ENCODE peak calls at places on chromosomes 5 and 9, in four cellular contexts. G is breast epithelium, Z is H1, V is right lobe of liver. K is an unnamed sample. For H3K4me1, the result is how much of the 10 kb centered on the place peaks cover.

GRCh38 chr9:92970467-92970923 is 23.2 kb downstream of the FGD3 start:
- DNase-seq in G (peak), Z (peak), V (no peak), K (no peak)

GRCh38 chr9:126499911-126500599 is 113.7 kb upstream of the LMX1B start:
- DNase-seq in G (no peak), Z (peak), V (peak), K (no peak)

GRCh38 chr9:14218253-14218652 is 95.7 kb downstream of the NFIB start:
- DNase-seq in G (no peak), Z (no peak), V (no peak), K (no peak)

GRCh38 chr5:78792342-78793055 is 143.9 kb upstream of the LHFPL2 start:
- DNase-seq in G (no peak), Z (no peak), V (no peak), K (no peak)

GRCh38 chr5:14168793-14169262 is 25.7 kb downstream of the TRIO start:
- DNase-seq in G (no peak), Z (no peak), V (peak), K (no peak)

GRCh38 chr5:168468836-168469235 is 17.4 kb upstream of the RARS1 start:
- DNase-seq in G (no peak), Z (no peak), V (no peak), K (no peak)

GRCh38 chr5:6485441-6485840 is 36.8 kb downstream of the UBE2QL1 start:
- DNase-seq in G (no peak), Z (no peak), V (no peak), K (no peak)

GRCh38 chr5:73344835-73345234 is 103.7 kb downstream of the FOXD1 start:
- DNase-seq in G (no peak), Z (no peak), V (no peak), K (peak)

GRCh38 chr5:32865475-32865874 is 154.4 kb downstream of the NPR3 start:
- DNase-seq in G (no peak), Z (no peak), V (no peak), K (no peak)

GRCh38 chr9:79883073-79883645 is 311.4 kb downstream of the TLE4 start:
- DNase-seq in G (no peak), Z (no peak), V (no peak), K (no peak)

GRCh38 chr5:175170899-175171298 is 273.1 kb downstream of the DRD1 start:
- DNase-seq in G (no peak), Z (no peak), V (no peak), K (peak)

GRCh38 chr5:1199649-1200494 is 1.5 kb upstream of the SLC6A19 start:
- DNase-seq in G (no peak), Z (no peak), V (no peak), K (no peak)

GRCh38 chr9:95793924-95794828 is 81.3 kb upstream of the ERCC6L2 start:
- DNase-seq in G (no peak), Z (no peak), V (no peak), K (no peak)

GRCh38 chr9:108599571-108599970 is 256.2 kb downstream of the ACTL7B start:
- DNase-seq in G (no peak), Z (no peak), V (no peak), K (no peak)

GRCh38 chr9:119343161-119343720 is 26.0 kb downstream of the BRINP1 start:
- DNase-seq in G (no peak), Z (no peak), V (no peak), K (no peak)

GRCh38 chr5:141605523-141606277 is 13.1 kb downstream of the DIAPH1 start:
- DNase-seq in G (no peak), Z (no peak), V (no peak), K (no peak)

GRCh38 chr5:163807781-163808180 is 302.4 kb downstream of the MAT2B start:
- DNase-seq in G (no peak), Z (no peak), V (no peak), K (no peak)

DNA sequence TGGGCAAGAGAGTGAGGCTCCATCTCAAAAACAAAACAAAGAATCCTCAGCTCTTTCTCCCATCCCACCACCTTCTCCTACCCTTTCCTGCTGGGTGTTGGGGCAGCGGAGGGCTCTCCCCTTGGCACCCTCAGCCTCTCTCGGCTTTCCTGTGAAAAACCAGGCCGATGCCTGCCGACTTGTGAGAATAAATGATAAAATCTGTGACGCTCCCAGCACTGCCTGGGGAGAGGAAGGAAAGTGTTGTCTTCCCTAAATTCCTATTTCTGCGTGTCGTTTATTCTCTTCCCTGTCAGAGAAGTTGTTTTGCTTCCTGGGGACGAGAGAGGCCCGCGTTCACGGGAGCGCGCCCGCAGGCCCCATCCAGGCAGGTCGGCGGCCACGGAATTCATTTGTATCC is 19.7 kb downstream of the NEK6 start:
- DNase-seq in G (no peak), Z (no peak), V (no peak), K (no peak)
- H3K4me1 ChIP-seq in G (under half), Z (under half), V (under half), K (half or more)

DNA sequence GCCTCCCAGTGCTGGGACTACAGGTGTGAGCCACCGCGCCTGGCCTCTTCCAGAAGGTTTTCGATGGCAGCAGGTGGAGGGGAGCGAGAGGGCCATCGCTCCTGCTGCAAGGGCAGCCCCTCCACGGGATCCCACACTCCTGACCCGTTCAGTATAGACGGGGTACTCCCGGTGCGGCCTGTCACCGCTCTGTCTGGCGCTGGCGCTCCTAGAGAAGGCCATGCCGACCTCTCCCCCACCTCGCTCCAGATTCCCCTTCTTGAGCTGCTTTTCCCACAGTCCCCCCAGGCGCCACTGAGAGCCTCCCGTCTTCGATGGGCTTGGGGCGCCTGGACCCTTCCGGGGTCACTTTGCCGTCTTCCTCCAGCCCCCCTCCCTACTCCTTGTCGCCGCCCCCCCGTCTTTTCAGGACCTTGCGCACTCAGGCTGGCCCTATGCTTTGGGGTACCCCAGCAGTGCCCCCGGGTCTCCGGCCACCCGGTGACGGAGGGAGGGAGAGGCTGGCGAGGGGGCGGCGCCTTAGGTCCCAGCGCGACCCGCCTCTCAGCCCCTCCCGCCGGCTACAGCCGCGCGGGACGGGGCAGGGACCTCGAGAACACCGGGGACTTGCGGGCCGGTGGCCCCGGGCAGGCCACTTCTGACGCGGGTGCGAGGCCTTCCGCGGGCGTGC is 4.2 kb upstream of the SQSTM1 start:
- DNase-seq in G (no peak), Z (no peak), V (no peak), K (no peak)
- TF ChIP-seq POLR2A in G (no peak), Z (no peak), V (no peak), K (no peak)

DNA sequence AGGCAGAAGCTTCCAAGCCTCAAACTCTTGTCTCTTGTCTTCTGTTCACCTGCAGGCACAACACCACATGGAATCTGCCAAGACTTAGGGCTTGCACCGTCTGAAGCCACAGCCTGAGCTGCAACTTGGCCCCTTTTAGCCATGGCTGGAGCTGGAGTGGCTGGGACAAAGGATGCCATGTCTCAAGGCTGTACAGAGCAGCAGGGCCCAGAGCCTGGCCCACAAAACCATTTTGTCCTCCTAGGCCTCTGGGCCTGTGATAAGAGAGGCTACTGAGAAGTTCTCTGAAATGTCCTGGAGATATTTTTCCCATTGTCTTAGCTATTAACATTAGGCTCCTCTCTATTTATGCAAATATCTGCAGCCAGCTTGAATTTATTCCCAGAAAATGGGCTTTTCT is 330.8 kb downstream of the DTWD2 start:
- DNase-seq in G (no peak), Z (no peak), V (no peak), K (no peak)
- H3K4me1 ChIP-seq in G (under half), Z (under half), V (under half), K (under half)

GRCh38 chr5:147753783-147754182 is 28.7 kb downstream of the JAKMIP2 start:
- DNase-seq in G (no peak), Z (no peak), V (no peak), K (no peak)
- TF ChIP-seq POLR2A in G (no peak), Z (no peak), V (no peak), K (no peak)

DNA sequence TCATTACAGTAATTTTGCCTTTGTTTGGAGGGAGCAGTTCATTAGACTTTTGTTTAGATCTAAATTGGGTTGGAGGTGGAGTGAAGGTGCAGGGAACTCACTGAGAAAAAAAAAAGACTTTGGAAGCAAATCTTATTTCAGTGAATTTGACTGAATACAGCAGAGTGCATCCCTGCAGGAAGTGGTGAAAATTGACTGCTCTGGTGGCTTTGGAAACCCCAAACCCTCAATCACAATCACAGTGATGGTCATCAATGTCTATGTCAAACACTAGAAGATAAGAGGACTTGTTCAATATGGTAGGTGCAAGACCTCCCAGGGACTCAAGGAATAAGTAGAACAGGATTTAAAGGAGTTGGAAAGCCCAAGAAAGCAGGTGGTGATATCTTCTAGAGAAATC is 76.0 kb upstream of the RASA1 start:
- DNase-seq in G (no peak), Z (no peak), V (no peak), K (no peak)
- H3K4me1 ChIP-seq in G (under half), Z (under half), V (under half), K (under half)

DNA sequence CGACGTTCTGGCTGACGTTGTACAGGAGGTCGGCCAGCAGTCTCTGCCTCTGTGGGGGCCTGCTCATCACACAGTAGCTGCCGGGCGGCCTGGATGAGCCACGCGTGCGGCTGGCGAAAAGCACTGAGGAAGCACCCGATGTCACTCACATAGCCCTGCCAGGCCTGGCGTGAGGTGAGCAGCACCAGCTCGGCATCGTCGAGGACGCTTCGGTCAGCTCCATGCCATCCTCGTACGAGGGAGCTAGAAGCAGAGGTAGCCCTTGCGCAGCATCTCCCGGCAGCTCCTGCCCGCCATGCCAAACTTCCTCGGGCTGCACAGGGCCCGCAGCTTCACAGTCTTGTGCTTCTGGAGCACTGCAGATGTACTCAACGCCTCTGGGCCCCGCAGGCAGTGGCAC is 6.2 kb downstream of the NDUFB6 start:
- DNase-seq in G (no peak), Z (no peak), V (no peak), K (no peak)
- TF ChIP-seq POLR2A in G (no peak), Z (no peak), V (no peak), K (no peak)